ENCODE peak calls at places on chromosomes 7 and 10, in nine cellular contexts. L is A549, U is MCF 10A, K is psoas muscle, S is HFFc6, P is mesothelial cell of epicardium, F is WERI-Rb-1, H is fibroblast of lung, Y is kidney. X is an unnamed sample.

GRCh38 chr10:103808784-103809183 is 46.6 kb downstream of the SH3PXD2A start:
- DNase-seq in L (no peak), U (no peak), K (peak), S (no peak), P (no peak), F (no peak), H (no peak), Y (no peak), X (no peak)

GRCh38 chr7:136709876-136710275 is 158.6 kb upstream of the CHRM2 start:
- DNase-seq in L (no peak), U (no peak), K (no peak), S (no peak), P (no peak), F (no peak), H (no peak), Y (no peak), X (no peak)

GRCh38 chr10:10734356-10735064 is 283.2 kb upstream of the CELF2 start:
- DNase-seq in L (no peak), U (no peak), K (no peak), S (no peak), P (no peak), F (no peak), H (no peak), Y (no peak), X (no peak)

GRCh38 chr7:77631820-77632219 is 64.4 kb upstream of the RSBN1L start:
- DNase-seq in L (no peak), U (peak), K (no peak), S (no peak), P (no peak), F (no peak), H (no peak), Y (no peak), X (no peak)

GRCh38 chr10:96685297-96685696 is 35.0 kb downstream of the PIK3AP1 start:
- DNase-seq in L (no peak), U (peak), K (no peak), S (no peak), P (no peak), F (no peak), H (no peak), Y (no peak), X (no peak)

GRCh38 chr10:12975266-12975665 is 26.2 kb downstream of the CCDC3 start:
- DNase-seq in L (peak), U (peak), K (no peak), S (no peak), P (no peak), F (no peak), H (no peak), Y (no peak), X (no peak)

GRCh38 chr10:113151178-113151577 is 201.1 kb downstream of the TCF7L2 start:
- DNase-seq in L (no peak), U (no peak), K (no peak), S (no peak), P (no peak), F (no peak), H (peak), Y (no peak), X (no peak)

GRCh38 chr7:36039671-36040070 is 113.4 kb upstream of the EEPD1 start:
- DNase-seq in L (no peak), U (no peak), K (no peak), S (no peak), P (no peak), F (peak), H (no peak), Y (no peak), X (no peak)

GRCh38 chr7:131066635-131067034 is 261.0 kb upstream of the MKLN1 start:
- DNase-seq in L (no peak), U (peak), K (no peak), S (peak), P (no peak), F (no peak), H (peak), Y (no peak), X (no peak)

GRCh38 chr7:131067220-131067619 is 260.5 kb upstream of the MKLN1 start:
- DNase-seq in L (no peak), U (no peak), K (no peak), S (no peak), P (no peak), F (no peak), H (no peak), Y (no peak), X (no peak)

GRCh38 chr7:131072505-131073091 is 255.1 kb upstream of the MKLN1 start:
- DNase-seq in L (peak), U (peak), K (no peak), S (no peak), P (no peak), F (no peak), H (peak), Y (no peak), X (no peak)

GRCh38 chr7:131071786-131072504 is 255.7 kb upstream of the MKLN1 start:
- DNase-seq in L (no peak), U (peak), K (peak), S (peak), P (no peak), F (no peak), H (peak), Y (peak), X (no peak)

DNA sequence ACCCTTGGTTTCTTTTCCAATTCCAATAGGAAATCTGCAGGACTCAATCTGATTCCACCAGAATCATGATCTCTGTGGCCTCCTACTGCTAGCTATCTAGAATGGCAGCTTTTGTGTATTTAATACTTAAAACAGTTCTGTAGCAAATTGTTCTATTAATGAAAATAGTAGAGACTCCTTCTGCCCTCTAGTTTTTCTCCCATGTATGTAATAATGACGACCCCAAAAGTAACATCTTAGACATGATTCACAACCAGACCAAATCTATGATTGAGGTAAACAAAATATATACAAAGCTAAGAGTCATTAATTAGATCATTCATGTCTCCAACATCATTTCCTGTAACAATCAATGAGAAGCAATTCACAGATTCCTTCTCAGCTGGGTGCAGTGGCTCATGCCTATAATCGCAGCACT is 259.1 kb upstream of the MKLN1 start:
- DNase-seq in L (peak), U (no peak), K (no peak), S (peak), P (no peak), F (no peak), H (peak), Y (no peak), X (no peak)
- TF ChIP-seq CTCF in L (no peak), U (no peak), K (peak), S (peak), P (no peak), F (no peak), H (peak), Y (no peak), X (peak)

GRCh38 chr7:72187179-72187578 is 225.0 kb downstream of the CALN1 start:
- DNase-seq in L (no peak), U (no peak), K (no peak), S (no peak), P (no peak), F (no peak), H (no peak), Y (no peak), X (no peak)

GRCh38 chr7:72182036-72182435 is 230.1 kb downstream of the CALN1 start:
- DNase-seq in L (no peak), U (no peak), K (no peak), S (no peak), P (no peak), F (no peak), H (no peak), Y (no peak), X (no peak)

DNA sequence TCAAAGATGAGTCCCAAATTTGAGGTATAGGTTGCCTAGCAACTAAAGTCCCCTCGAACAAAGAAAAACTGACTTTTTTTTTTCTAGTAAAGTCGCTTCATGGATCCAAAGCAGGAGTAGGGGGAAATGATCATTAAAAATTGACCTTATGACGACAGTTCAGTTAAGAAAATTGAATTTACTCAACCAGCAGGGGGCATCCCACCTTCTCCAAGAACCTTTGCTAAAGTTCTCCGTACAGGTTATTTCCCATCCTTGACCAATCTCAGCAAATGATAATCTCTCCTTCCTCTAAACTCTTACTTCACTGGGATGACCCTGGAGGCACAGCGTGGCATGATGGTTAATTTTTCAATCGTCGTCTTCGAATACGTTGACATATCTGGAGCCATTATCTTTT is 228.3 kb downstream of the CALN1 start:
- DNase-seq in L (no peak), U (no peak), K (no peak), S (no peak), P (no peak), F (peak), H (no peak), Y (no peak), X (no peak)
- TF ChIP-seq CTCF in L (no peak), U (peak), K (peak), S (peak), P (peak), F (peak), H (no peak), Y (no peak), X (peak)

DNA sequence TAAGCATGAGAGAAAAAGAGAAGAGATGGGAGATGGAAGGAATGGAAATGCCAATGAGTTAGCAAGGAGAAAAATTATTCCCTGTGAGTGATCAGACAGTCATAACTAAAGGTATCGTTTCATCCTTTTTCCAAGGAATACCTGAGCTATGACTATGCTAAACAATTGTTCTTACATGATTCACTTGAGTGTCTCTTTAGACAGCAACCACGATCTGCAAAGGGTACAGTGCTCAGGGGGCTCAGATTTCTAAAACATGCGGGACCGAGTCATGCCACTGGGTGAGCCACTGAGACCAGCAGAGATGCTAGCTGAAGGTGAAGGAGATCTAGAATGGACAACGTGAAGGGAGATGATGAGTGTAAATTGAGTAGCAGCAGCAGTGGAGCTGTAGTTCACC is 78.0 kb upstream of the CTTNBP2 start:
- DNase-seq in L (no peak), U (peak), K (no peak), S (no peak), P (no peak), F (no peak), H (no peak), Y (no peak), X (no peak)
- TF ChIP-seq CTCF in L (no peak), U (no peak), K (no peak), S (no peak), P (no peak), F (no peak), H (no peak), Y (no peak), X (peak)

DNA sequence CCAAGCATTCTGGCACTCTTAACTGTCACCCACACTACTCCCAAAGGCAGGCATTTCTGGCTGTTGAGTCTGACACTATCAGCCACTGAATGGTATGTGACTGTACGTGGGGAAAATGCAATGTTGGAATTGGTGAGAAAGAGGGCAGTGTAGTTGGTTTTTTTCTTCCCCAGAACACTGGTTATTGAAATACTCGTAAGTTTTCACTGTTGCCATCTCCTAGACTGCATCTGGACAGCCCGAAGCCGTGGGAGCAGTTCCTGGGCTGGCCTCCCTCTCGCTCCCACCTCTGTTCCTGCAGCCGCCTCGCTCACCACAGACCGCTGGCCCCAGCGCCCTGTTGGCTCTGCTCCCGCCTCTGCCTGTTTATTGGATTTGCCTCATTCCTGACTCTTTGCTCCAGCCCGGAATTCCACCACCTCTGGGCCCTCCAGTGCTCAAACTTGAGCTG is 5.7 kb downstream of the PLCE1 start:
- DNase-seq in L (no peak), U (no peak), K (peak), S (peak), P (peak), F (no peak), H (peak), Y (no peak), X (no peak)
- TF ChIP-seq CTCF in L (no peak), U (no peak), K (no peak), S (peak), P (no peak), F (no peak), H (no peak), Y (no peak), X (no peak)

GRCh38 chr7:24769863-24770262 is 12.6 kb upstream of the GSDME start:
- DNase-seq in L (no peak), U (no peak), K (no peak), S (no peak), P (no peak), F (no peak), H (no peak), Y (no peak), X (no peak)

GRCh38 chr7:24763303-24763901 is 6.1 kb upstream of the GSDME start:
- DNase-seq in L (no peak), U (no peak), K (no peak), S (no peak), P (no peak), F (no peak), H (no peak), Y (no peak), X (no peak)

GRCh38 chr7:24769014-24769830 is 12.0 kb upstream of the GSDME start:
- DNase-seq in L (no peak), U (no peak), K (no peak), S (no peak), P (no peak), F (no peak), H (no peak), Y (no peak), X (no peak)

GRCh38 chr7:24764972-24765744 is 7.9 kb upstream of the GSDME start:
- DNase-seq in L (no peak), U (no peak), K (no peak), S (no peak), P (no peak), F (no peak), H (peak), Y (no peak), X (no peak)

GRCh38 chr7:24767878-24768569 is 10.8 kb upstream of the GSDME start:
- DNase-seq in L (no peak), U (no peak), K (no peak), S (no peak), P (no peak), F (no peak), H (no peak), Y (no peak), X (no peak)
- TF ChIP-seq CTCF in L (peak), U (no peak), K (no peak), S (peak), P (no peak), F (peak), H (peak), Y (no peak), X (no peak)

DNA sequence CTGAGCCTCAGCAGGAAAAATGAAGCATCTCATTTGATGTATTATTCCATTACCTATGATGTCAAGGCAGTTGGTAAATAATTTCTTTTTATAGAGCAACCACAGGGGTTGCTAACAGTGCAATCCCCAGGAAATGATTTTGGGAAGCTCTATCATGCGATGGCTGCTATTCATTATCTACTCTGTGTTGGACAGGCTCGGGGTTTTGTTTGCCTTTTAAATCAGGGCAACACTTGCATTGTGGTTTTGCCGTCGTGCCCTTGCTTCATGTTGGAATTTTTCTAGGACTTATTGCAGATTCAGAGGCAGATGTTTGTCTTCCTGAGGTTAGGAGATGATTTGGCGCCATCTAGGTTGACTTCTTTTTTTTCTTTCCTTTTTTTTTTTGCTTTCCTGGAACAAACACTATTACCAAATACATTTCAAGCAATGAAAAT is 128.4 kb downstream of the BICC1 start:
- DNase-seq in L (peak), U (peak), K (no peak), S (peak), P (no peak), F (no peak), H (peak), Y (no peak), X (no peak)
- TF ChIP-seq CTCF in L (peak), U (peak), K (no peak), S (peak), P (no peak), F (peak), H (peak), Y (no peak), X (no peak)

DNA sequence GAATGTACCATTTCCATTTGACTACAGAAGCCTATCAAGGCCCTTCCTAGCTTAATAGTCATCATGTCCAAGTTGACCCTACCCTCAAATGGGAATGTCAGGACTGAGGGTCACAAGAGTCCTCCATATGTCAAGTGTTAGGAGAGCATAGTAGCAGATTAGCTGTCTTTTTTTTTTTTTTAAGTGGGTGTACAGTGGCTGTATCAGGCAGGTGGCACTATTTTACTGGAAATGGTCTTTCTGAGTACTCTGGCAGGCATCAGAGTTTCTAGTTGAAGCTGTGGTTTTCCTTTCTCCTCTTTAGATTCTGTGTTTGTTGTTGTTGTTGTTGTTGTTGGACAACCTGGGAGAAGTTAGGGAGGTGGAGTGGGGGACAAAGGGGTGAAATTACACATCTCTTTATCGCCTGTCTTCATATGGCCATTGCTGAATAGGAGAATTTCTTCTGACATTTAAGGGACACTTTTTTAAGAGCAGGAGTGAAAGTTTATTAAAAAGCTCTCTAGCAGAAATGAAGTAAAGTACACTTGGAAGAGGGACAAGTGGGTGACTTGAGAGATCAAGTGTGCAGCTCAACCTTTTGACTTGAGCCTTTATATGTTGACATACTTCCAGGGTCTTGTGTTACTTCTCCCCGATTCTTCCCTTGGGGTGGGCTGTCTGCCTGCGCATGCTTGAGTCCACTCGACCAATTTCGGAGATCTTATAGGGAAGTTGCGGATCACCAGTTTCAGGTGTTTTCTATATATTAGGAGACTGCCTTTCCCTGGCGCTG is 104.1 kb upstream of the FOXP2 start:
- DNase-seq in L (no peak), U (no peak), K (no peak), S (no peak), P (no peak), F (no peak), H (peak), Y (no peak), X (no peak)
- TF ChIP-seq CTCF in L (peak), U (no peak), K (peak), S (no peak), P (no peak), F (no peak), H (peak), Y (no peak), X (no peak)

DNA sequence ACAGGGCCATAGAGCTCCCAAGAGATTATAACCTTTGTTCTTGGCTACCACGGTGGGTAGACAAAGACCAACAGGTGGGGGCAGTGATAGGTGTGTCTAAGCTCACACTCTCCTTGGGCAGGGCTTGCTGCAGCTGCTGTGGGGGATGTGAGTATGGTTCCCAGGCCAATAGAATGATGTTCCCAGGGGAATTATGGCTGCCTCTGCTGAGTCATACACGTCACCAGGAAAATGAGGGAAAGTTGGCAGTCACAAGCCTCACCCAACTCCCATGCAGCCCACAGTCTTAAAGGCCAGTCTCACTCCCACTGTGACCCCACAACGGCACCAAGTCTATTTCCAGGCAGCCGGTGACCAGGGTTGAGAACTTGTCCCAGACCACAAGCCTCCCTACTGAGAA is 453.4 kb upstream of the PODXL start:
- DNase-seq in L (no peak), U (no peak), K (no peak), S (no peak), P (no peak), F (no peak), H (no peak), Y (no peak), X (no peak)
- TF ChIP-seq CTCF in L (no peak), U (no peak), K (no peak), S (no peak), P (no peak), F (no peak), H (no peak), Y (no peak), X (no peak)